ENCODE peak calls at places on chromosomes 12 and 14, in nine cellular contexts. P, H, Z, N, O, D, C, M and G are unnamed samples.

GRCh38 chr12:88953029-88953586 is 372.8 kb upstream of the KITLG start:
- DNase-seq in D (no peak), M (no peak), Z (no peak), C (no peak), H (no peak), P (no peak), N (no peak), O (no peak), G (no peak)

GRCh38 chr12:613996-614726 is 49.1 kb downstream of the NINJ2 start:
- DNase-seq in N (no peak), Z (no peak), D (peak; percentile 73), C (no peak), M (no peak), H (peak; percentile 11), O (no peak), P (peak; percentile 44), G (no peak)

GRCh38 chr12:103955811-103956514 is 9.7 kb upstream of the TDG start:
- DNase-seq in H (no peak), N (no peak), C (no peak), M (peak; percentile 41), Z (no peak), O (peak; percentile 70), P (no peak), D (peak; percentile 23), G (no peak)

GRCh38 chr12:22759769-22760674 is 135.1 kb downstream of the ETNK1 start:
- DNase-seq in D (peak; percentile 12), Z (no peak), C (no peak), H (no peak), N (no peak), O (peak; percentile 18), P (no peak), M (no peak), G (no peak)

GRCh38 chr14:44163946-44164345 is 343.1 kb downstream of the FSCB start:
- DNase-seq in O (peak; percentile 1), N (no peak), D (no peak), P (peak; percentile 13), M (no peak), Z (no peak), C (no peak), H (no peak), G (no peak)

GRCh38 chr14:59754256-59754655 is 116.3 kb downstream of the RTN1 start:
- DNase-seq in O (peak; percentile 74), D (no peak), M (no peak), H (no peak), Z (no peak), N (no peak), P (peak; percentile 52), C (no peak), G (no peak)

GRCh38 chr14:104250175-104250574 is 111.8 kb downstream of the KIF26A start:
- DNase-seq in C (no peak), N (no peak), Z (no peak), O (no peak), P (no peak), D (no peak), H (no peak), M (no peak), G (peak; percentile 32)

GRCh38 chr12:34406228-34406995 is 384.1 kb downstream of the ALG10 start:
- DNase-seq in D (no peak), H (no peak), M (no peak), O (no peak), P (no peak), C (no peak), N (no peak), Z (no peak), G (no peak)

GRCh38 chr14:34201909-34202622 is 251.2 kb upstream of the EGLN3 start:
- DNase-seq in Z (no peak), M (no peak), O (no peak), N (no peak), H (no peak), C (no peak), P (no peak), D (no peak), G (no peak)

GRCh38 chr12:82745807-82746206 is 59.1 kb downstream of the TMTC2 start:
- DNase-seq in D (no peak), N (no peak), H (no peak), M (no peak), C (no peak), Z (no peak), O (no peak), P (no peak), G (no peak)

GRCh38 chr14:71203306-71203705 is 296.0 kb downstream of the PCNX1 start:
- DNase-seq in N (no peak), C (no peak), M (no peak), H (no peak), P (peak; percentile 28), D (no peak), O (no peak), Z (no peak), G (no peak)

GRCh38 chr12:124568431-124569374 is 1.3 kb upstream of the NCOR2 start:
- DNase-seq in D (peak; percentile 86), N (peak; percentile 72), H (peak; percentile 85), Z (peak; percentile 51), O (peak; percentile 95), P (peak; percentile 40), M (peak; percentile 32), C (no peak), G (no peak)

GRCh38 chr12:91529829-91530228 is 347.2 kb upstream of the DCN start:
- DNase-seq in C (no peak), H (no peak), M (no peak), N (no peak), D (no peak), O (peak; percentile 30), Z (peak; percentile 40), P (peak; percentile 77), G (no peak)

GRCh38 chr14:81219821-81220487 is 805 bp downstream of the GTF2A1 start:
- DNase-seq in P (no peak), Z (peak; percentile 17), C (peak; percentile 17), N (no peak), M (peak; percentile 53), H (no peak), D (no peak), O (peak; percentile 26), G (peak; percentile 78)

GRCh38 chr12:122326597-122326996 is 60.3 kb upstream of the VPS33A start:
- DNase-seq in P (no peak), H (peak; percentile 19), C (no peak), M (no peak), Z (no peak), O (no peak), N (no peak), D (no peak), G (no peak)

GRCh38 chr12:130482448-130482847 is 144.8 kb downstream of the PIWIL1 start:
- DNase-seq in D (peak; percentile 69), C (no peak), M (no peak), Z (no peak), N (no peak), O (no peak), P (no peak), H (no peak), G (no peak)

GRCh38 chr14:42944284-42944683 is 1337.6 kb downstream of the LRFN5 start:
- DNase-seq in M (no peak), D (no peak), N (no peak), O (peak; percentile 40), C (no peak), Z (no peak), H (no peak), P (peak; percentile 47), G (no peak)

GRCh38 chr12:25069221-25069620 is 120.3 kb upstream of the BCAT1 start:
- DNase-seq in Z (no peak), D (no peak), O (no peak), P (peak; percentile 16), M (no peak), C (no peak), H (no peak), N (no peak), G (no peak)

GRCh38 chr14:103576371-103577024 is 13.7 kb downstream of the COA8 start:
- DNase-seq in M (peak; percentile 83), Z (no peak), N (peak; percentile 52), C (no peak), H (no peak), D (peak; percentile 85), P (peak; percentile 90), O (peak; percentile 90), G (no peak)

GRCh38 chr12:104752883-104753282 is 205.2 kb downstream of the SLC41A2 start:
- DNase-seq in N (no peak), O (no peak), D (no peak), Z (no peak), P (no peak), M (no peak), C (no peak), H (no peak), G (no peak)

GRCh38 chr14:87494010-87494409 is 499.0 kb downstream of the GALC start:
- DNase-seq in N (no peak), C (no peak), D (no peak), H (peak; percentile 4), M (no peak), O (no peak), Z (no peak), P (no peak), G (no peak)

GRCh38 chr12:10190558-10191388 is 11.9 kb downstream of the TMEM52B start:
- DNase-seq in N (no peak), D (peak; percentile 68), O (peak; percentile 80), M (peak; percentile 58), Z (no peak), H (peak; percentile 31), C (peak; percentile 32), P (peak; percentile 53), G (peak; percentile 64)

GRCh38 chr14:72443991-72444431 is 449.9 kb downstream of the DPF3 start:
- DNase-seq in M (no peak), H (peak; percentile 47), Z (no peak), C (no peak), N (no peak), D (no peak), O (no peak), P (peak; percentile 18), G (no peak)

GRCh38 chr14:102094101-102094500 is 7.3 kb upstream of the HSP90AA1 start:
- DNase-seq in M (no peak), C (no peak), N (no peak), O (no peak), H (no peak), Z (no peak), P (no peak), D (no peak), G (no peak)

GRCh38 chr12:57894577-57895292 is 46.6 kb upstream of the ATP23 start:
- DNase-seq in D (no peak), H (no peak), N (no peak), P (no peak), O (no peak), M (peak; percentile 83), Z (no peak), C (no peak), G (no peak)